ENCODE peak calls at places on chromosomes 1 and 21, in five cellular contexts. Y, P, F, L and Z are unnamed samples. For H3K4me1, the result is how much of the 10 kb centered on the place peaks cover.

GRCh38 chr1:58597076-58597475 is 20.0 kb upstream of the TACSTD2 start:
- DNase-seq in Y (no peak), P (no peak), F (no peak), L (no peak), Z (no peak)

GRCh38 chr1:101235696-101236545 is 898 bp upstream of the S1PR1 start:
- DNase-seq in Y (peak), P (peak), F (peak), L (peak), Z (peak)

GRCh38 chr1:1166642-1167415 is 6.9 kb upstream of the TTLL10 start:
- DNase-seq in Y (no peak), P (no peak), F (no peak), L (no peak), Z (no peak)

GRCh38 chr1:57285979-57286378 is 137.9 kb downstream of the DAB1 start:
- DNase-seq in Y (no peak), P (no peak), F (no peak), L (no peak), Z (no peak)

GRCh38 chr1:107251083-107251482 is 110.2 kb downstream of the NTNG1 start:
- DNase-seq in Y (no peak), P (no peak), F (no peak), L (no peak), Z (no peak)

GRCh38 chr1:119453021-119453420 is 38.1 kb downstream of the HSD3B2 start:
- DNase-seq in Y (no peak), P (peak), F (no peak), L (no peak), Z (no peak)

GRCh38 chr1:9079980-9080703 is 10.7 kb upstream of the SLC2A5 start:
- DNase-seq in Y (no peak), P (no peak), F (no peak), L (no peak), Z (no peak)

GRCh38 chr1:44828841-44829440 is 14.1 kb downstream of the PTCH2 start:
- DNase-seq in Y (no peak), P (no peak), F (no peak), L (no peak), Z (peak)

GRCh38 chr21:45405819-45406762 is 1.1 kb downstream of the COL18A1 start:
- DNase-seq in Y (no peak), P (peak), F (peak), L (peak), Z (peak)

GRCh38 chr1:183635112-183635605 is 424 bp downstream of the ARPC5 start:
- DNase-seq in Y (no peak), P (no peak), F (no peak), L (peak), Z (peak)

GRCh38 chr1:110344152-110344551 is 5.0 kb downstream of the RBM15 start:
- DNase-seq in Y (no peak), P (no peak), F (no peak), L (no peak), Z (no peak)

GRCh38 chr1:40768146-40768990 is 15.2 kb upstream of the KCNQ4 start:
- DNase-seq in Y (no peak), P (no peak), F (no peak), L (no peak), Z (peak)

GRCh38 chr1:5634893-5635292 is 357.3 kb downstream of the NPHP4 start:
- DNase-seq in Y (no peak), P (no peak), F (no peak), L (no peak), Z (no peak)

GRCh38 chr1:158026641-158027040 is 33.2 kb downstream of the KIRREL1 start:
- DNase-seq in Y (no peak), P (no peak), F (no peak), L (no peak), Z (no peak)
- H3K4me1 ChIP-seq in Y (under half), P (half or more), F (under half), L (under half), Z (under half)

GRCh38 chr1:192945417-192946130 is 113.6 kb downstream of the UCHL5 start:
- DNase-seq in Y (no peak), P (no peak), F (no peak), L (no peak), Z (no peak)
- H3K27ac ChIP-seq in Y (no peak), P (no peak), F (no peak), L (no peak), Z (no peak)

GRCh38 chr1:241536969-241537368 is 4.8 kb downstream of the KMO start:
- DNase-seq in Y (no peak), P (no peak), F (no peak), L (no peak), Z (no peak)

GRCh38 chr1:241548008-241548407 is 15.8 kb downstream of the KMO start:
- DNase-seq in Y (no peak), P (no peak), F (no peak), L (no peak), Z (no peak)

GRCh38 chr1:241536383-241536782 is 4.2 kb downstream of the KMO start:
- DNase-seq in Y (no peak), P (no peak), F (no peak), L (no peak), Z (no peak)

DNA sequence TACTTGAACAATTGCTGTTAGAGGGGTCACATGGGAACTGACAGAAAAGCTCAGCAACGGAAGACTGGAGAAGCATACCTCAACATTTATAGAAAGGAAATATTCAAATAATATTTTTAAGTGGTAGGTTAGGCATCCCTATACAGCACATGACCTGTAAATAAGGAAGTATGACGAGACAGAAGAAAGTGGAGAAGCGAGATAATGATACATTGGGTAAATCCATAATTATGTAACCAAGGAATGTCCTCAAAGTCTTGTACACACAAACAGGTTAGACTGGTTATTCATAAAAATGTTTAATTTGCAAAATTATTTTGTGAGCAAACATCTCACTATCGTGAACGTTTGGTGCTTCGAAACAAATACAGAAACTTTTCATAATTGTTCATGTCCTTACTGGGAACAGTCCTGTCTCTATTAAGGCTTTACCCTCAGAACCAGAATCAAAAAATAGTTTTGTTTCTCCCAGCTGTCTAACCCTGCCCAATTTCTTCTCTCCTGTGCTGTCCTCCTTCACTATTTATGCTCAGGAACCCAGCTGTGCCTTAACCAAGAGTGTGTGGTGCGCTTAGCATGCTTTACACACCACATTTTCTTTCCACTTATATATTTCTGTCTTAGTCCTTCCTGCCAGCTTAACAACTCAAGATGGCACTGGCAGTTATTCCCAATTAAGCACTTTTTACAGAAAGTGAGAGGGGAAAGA is 10.2 kb downstream of the KMO start:
- DNase-seq in Y (no peak), P (peak), F (no peak), L (no peak), Z (no peak)
- H3K4me2 ChIP-seq in Y (no peak), P (no peak), F (no peak), L (no peak), Z (no peak)

DNA sequence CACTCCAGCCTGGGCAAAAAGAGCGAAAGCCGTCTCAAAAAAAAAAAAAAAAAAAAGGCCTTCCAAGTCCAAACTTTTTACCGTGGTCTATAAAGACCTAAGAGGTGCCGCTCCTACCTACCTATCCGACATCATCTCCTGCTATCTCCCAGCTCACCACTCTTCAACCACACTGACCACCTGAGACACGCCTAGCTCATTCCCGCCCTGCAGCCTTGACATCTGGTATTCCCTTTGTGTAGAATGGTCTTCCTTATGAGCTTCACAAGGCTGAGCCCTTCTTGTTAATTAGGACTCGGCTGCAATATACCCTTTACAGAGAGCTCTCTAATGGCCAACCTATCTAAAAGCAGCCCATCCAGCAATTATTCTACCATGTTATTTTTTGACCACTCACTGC is 680 bp downstream of the MAGOH start:
- DNase-seq in Y (no peak), P (no peak), F (no peak), L (peak), Z (no peak)
- H3K4me1 ChIP-seq in Y (under half), P (under half), F (under half), L (under half), Z (under half)

DNA sequence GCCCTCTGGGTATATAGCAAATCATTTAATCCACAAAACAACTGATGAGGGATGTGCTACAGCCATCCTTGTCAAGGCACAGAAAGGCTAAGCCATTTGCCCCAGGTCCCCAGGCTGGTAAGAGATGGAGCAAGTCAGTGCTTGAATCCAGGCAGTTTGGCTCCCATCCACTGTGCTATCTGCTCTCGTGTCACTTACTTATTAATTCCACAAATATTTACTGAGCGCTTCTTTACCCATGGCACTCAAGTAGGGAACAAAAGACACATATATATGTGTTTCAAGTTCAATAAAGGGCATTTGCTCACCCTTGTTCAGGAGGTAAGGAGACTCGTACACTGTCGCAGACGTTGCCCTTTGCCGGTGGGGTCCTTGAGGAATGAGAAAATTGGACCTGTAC is 38.6 kb upstream of the MPZL1 start:
- DNase-seq in Y (no peak), P (peak), F (no peak), L (no peak), Z (no peak)
- H3K27ac ChIP-seq in Y (no peak), P (peak), F (no peak), L (no peak), Z (no peak)

DNA sequence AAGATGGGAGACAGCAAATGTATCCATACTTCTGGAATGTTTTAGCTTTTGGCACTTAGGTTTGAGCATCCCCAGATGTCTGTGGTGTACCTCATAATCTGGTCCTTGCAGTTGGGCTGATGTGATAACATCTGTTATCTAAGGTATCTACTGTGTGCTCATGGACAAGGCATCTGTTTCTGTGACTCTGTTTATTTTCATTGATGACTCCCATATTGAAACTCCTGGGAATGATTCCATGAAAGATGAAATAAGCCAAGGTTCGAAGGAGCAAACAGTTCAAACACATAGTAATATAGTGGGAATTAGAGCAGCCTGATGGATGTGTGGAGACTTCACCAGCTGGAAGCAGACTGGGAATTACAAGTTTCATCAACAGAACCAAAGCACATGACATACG is 20.7 kb upstream of the TRIM45 start:
- DNase-seq in Y (no peak), P (no peak), F (no peak), L (no peak), Z (no peak)
- H3K4me2 ChIP-seq in Y (no peak), P (no peak), F (no peak), L (no peak), Z (no peak)

GRCh38 chr1:19468397-19468956 is 16.9 kb downstream of the CAPZB start:
- DNase-seq in Y (no peak), P (no peak), F (no peak), L (no peak), Z (no peak)

GRCh38 chr1:19466112-19466561 is 19.2 kb downstream of the CAPZB start:
- DNase-seq in Y (no peak), P (no peak), F (no peak), L (no peak), Z (no peak)

GRCh38 chr1:19465650-19466049 is 19.7 kb downstream of the CAPZB start:
- DNase-seq in Y (no peak), P (no peak), F (no peak), L (no peak), Z (no peak)

GRCh38 chr1:19469004-19469403 is 16.3 kb downstream of the CAPZB start:
- DNase-seq in Y (no peak), P (no peak), F (no peak), L (no peak), Z (no peak)

DNA sequence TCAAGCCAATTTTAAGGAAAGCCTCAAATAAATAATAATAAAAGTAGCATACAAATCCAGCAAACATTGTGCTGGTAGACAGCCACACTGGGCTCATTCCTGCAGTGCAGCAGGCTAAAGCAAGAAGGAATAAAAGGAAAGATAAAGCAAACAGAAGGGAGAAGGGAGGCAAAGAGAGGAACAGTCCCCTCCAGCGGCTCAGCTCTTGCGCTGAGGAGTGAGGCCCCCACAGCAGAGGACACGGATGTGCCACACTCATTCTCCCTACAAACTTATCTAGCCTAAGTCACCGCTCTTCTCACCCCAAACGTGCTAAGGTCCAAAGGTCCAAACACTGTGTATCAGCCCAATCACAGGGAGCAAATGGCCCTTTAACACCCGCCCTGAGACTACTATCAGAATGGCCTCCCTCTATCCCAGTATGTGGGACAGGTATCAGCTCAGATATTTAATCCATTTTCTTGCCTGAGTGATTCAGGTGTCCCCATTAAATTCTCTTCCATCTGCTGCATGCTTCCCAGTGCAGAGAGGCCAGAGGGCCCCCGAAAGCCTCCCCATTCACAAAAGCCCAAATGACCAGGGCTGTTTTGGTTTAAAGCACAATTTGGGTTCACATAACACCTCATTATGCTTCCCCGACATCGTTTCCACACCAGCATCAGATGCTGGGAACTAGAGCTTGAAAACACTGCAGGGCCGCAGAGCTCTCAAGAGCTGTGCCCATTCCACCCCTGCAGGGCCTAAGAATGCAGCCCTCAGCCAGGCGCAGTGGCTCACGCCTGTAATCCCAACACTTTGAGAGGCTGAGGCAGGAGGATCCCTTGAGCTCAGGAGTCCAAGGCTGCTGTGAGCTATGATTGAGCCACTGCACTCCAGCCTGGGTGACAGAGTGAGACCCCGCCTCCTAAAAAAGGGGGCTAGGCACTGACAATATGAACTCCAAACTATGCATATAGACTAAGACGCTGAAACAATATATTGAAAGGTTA is 17.8 kb downstream of the CAPZB start:
- DNase-seq in Y (no peak), P (no peak), F (no peak), L (no peak), Z (no peak)
- H3K4me1 ChIP-seq in Y (under half), P (under half), F (under half), L (half or more), Z (under half)

DNA sequence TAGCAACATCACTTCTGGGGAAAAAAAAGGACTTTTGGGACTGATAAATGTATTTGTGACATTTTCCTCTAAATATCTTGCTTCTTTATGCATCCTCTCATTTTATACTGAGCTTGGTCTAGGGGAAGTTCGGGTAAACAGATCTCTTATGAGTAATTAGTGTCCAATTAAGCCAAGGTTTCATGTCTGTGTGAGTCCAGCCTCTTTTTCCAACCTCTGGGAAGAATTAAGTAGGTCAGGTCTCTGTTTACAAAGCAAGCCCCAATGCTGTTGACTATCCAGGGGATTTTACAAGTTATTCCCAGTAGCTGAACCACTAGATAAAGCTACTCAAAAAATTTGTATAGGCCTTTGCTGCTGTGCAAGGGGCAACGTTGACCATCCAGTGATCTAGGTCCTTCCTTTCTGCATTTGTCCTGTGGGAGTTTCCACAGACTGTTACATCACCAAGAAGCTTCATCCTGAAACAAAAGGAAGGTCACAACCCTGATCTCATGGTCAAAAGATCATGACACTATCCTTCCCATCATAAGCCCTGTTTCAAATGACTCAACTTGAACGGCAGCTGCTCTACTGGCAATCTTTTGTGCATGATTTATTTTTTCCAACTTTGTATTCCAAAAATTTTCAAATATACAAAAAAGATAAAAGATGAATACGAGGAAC is 74.3 kb downstream of the ETS2 start:
- DNase-seq in Y (peak), P (no peak), F (no peak), L (no peak), Z (no peak)
- H3K27ac ChIP-seq in Y (no peak), P (no peak), F (no peak), L (no peak), Z (no peak)

DNA sequence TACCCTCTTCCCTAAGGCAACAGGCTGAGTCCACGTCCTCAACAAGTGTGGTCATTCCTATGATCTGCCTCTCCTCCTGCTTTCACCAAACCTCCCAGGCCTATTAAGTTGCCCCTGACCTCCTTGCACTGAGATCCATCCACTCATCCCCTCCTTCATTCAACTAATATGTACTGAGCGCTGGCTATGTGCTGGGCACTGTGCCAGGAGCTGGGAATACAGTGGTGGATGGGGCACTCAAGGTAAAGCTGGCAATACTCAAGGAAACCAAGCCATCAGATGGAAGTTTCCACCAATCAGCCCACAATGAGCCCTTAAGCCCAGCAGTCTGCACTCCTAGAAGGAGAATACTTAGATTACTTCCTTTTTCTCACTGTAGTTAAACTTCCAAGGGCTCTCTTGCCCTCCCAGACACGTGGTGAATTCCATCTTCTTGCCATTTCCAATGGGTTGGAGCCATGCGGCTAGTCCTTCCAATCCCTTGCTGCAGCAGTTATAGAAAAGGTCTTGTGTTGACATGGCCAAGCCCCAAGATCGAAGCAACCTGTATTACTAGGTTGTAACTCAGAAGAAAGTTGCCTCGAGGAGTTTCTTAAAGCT is 279.9 kb upstream of the RUNX1 start:
- DNase-seq in Y (no peak), P (no peak), F (no peak), L (no peak), Z (no peak)
- H3K4me2 ChIP-seq in Y (no peak), P (no peak), F (no peak), L (no peak), Z (no peak)

DNA sequence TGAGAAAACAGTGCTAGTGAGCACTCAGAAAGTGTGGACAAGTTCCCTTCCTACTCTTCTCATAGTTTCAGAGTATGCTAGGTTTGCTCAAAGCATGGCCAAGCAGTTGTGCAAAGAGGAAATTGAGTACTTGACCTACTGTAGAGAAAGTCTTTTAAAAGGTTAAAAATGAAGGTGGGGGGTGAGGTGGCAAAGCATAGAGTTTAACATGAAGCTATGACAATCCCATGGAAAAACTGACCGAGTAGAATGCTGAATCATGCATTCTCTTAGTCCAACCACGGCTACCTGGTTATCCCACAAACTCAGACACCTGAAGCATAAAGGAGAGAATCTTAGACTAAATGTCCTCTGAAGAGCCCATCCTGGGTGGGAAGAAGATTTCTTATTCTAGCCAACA is 79.9 kb downstream of the PTPN14 start:
- DNase-seq in Y (peak), P (peak), F (no peak), L (no peak), Z (no peak)
- H3K4me1 ChIP-seq in Y (under half), P (half or more), F (under half), L (half or more), Z (half or more)